ENCODE peak calls at places on chromosomes 4 and X, in ten cellular contexts. F, G, D, Z, A, J, M, C, R and Q are unnamed samples.

GRCh38 chr4:76624271-76624681 is 189.2 kb downstream of the SHROOM3 start:
- DNase-seq in F (no peak), G (no peak), D (no peak), Z (no peak), A (no peak), J (peak; percentile 79), M (no peak), C (no peak), R (peak; percentile 94), Q (peak; percentile 15)

GRCh38 chrX:153416781-153417180 is 5.5 kb downstream of the ZFP92 start:
- DNase-seq in F (no peak), G (no peak), D (no peak), Z (no peak), A (no peak), J (no peak), M (no peak), C (no peak), R (no peak), Q (no peak)

GRCh38 chrX:26138043-26138442 is at the start of gene MAGEB18:
- DNase-seq in F (no peak), G (no peak), D (no peak), Z (no peak), A (no peak), J (no peak), M (no peak), C (no peak), R (no peak), Q (no peak)

GRCh38 chr4:72286185-72286584 is 254.4 kb downstream of the NPFFR2 start:
- DNase-seq in F (no peak), G (no peak), D (peak; percentile 7), Z (no peak), A (no peak), J (no peak), M (no peak), C (no peak), R (peak; percentile 12), Q (no peak)

GRCh38 chr4:2040391-2041233 is 18.5 kb upstream of the NAT8L start:
- DNase-seq in F (peak; percentile 57), G (no peak), D (no peak), Z (no peak), A (no peak), J (no peak), M (peak; percentile 69), C (no peak), R (no peak), Q (no peak)

GRCh38 chr4:99679204-99679603 is 21.6 kb upstream of the C4orf54 start:
- DNase-seq in F (no peak), G (no peak), D (no peak), Z (peak; percentile 34), A (no peak), J (no peak), M (no peak), C (no peak), R (no peak), Q (peak; percentile 12)

GRCh38 chrX:30570505-30570904 is 7.1 kb downstream of the TASL start:
- DNase-seq in F (no peak), G (no peak), D (peak; percentile 44), Z (no peak), A (no peak), J (no peak), M (no peak), C (no peak), R (peak; percentile 26), Q (peak; percentile 8)

GRCh38 chrX:78119521-78120227 is 15.6 kb downstream of the PGK1 start:
- DNase-seq in F (no peak), G (no peak), D (no peak), Z (no peak), A (no peak), J (no peak), M (no peak), C (no peak), R (no peak), Q (no peak)

GRCh38 chrX:16307950-16308349 is 140.7 kb downstream of the MAGEB17 start:
- DNase-seq in F (no peak), G (no peak), D (no peak), Z (no peak), A (no peak), J (no peak), M (no peak), C (no peak), R (no peak), Q (no peak)

GRCh38 chr4:158729716-158730559 is 6.7 kb upstream of the PPID start:
- DNase-seq in F (peak; percentile 72), G (peak; percentile 35), D (peak; percentile 53), Z (peak; percentile 41), A (peak; percentile 25), J (peak; percentile 58), M (peak; percentile 48), C (peak; percentile 72), R (peak; percentile 75), Q (peak; percentile 50)

GRCh38 chrX:97605271-97605670 is 721.6 kb downstream of the RPA4 start:
- DNase-seq in F (no peak), G (no peak), D (no peak), Z (no peak), A (no peak), J (no peak), M (no peak), C (no peak), R (no peak), Q (no peak)

GRCh38 chrX:31580726-31581125 is 508.9 kb upstream of the FTHL17 start:
- DNase-seq in F (no peak), G (no peak), D (no peak), Z (no peak), A (no peak), J (no peak), M (no peak), C (no peak), R (peak; percentile 52), Q (no peak)

GRCh38 chrX:15679246-15679645 is 14.6 kb upstream of the CLTRN start:
- DNase-seq in F (no peak), G (no peak), D (no peak), Z (no peak), A (no peak), J (no peak), M (no peak), C (no peak), R (no peak), Q (no peak)

GRCh38 chr4:177381762-177382310 is 60.4 kb downstream of the AGA start:
- DNase-seq in F (no peak), G (no peak), D (no peak), Z (no peak), A (no peak), J (no peak), M (no peak), C (no peak), R (no peak), Q (no peak)

GRCh38 chr4:177384856-177385396 is 57.3 kb downstream of the AGA start:
- DNase-seq in F (no peak), G (no peak), D (no peak), Z (no peak), A (no peak), J (no peak), M (no peak), C (no peak), R (no peak), Q (no peak)

GRCh38 chr4:177386416-177386815 is 55.8 kb downstream of the AGA start:
- DNase-seq in F (no peak), G (no peak), D (no peak), Z (no peak), A (no peak), J (no peak), M (no peak), C (no peak), R (no peak), Q (no peak)

GRCh38 chr4:177380730-177381287 is 61.4 kb downstream of the AGA start:
- DNase-seq in F (no peak), G (no peak), D (peak; percentile 41), Z (no peak), A (no peak), J (no peak), M (peak; percentile 72), C (no peak), R (no peak), Q (no peak)

GRCh38 chr4:177385576-177386320 is 56.5 kb downstream of the AGA start:
- DNase-seq in F (no peak), G (no peak), D (no peak), Z (no peak), A (no peak), J (no peak), M (no peak), C (no peak), R (peak; percentile 5), Q (no peak)
- TF ChIP-seq CTCF in F (no peak), G (no peak), D (no peak), Z (no peak), A (no peak), J (no peak), M (no peak), C (no peak), R (no peak), Q (no peak)

GRCh38 chr4:94457692-94458106 is 6.0 kb downstream of the PDLIM5 start:
- DNase-seq in F (no peak), G (no peak), D (no peak), Z (no peak), A (no peak), J (no peak), M (no peak), C (no peak), R (no peak), Q (no peak)
- TF ChIP-seq CTCF in F (no peak), G (no peak), D (no peak), Z (no peak), A (no peak), J (no peak), M (no peak), C (no peak), R (no peak), Q (no peak)

GRCh38 chrX:132257116-132257515 is 37.9 kb upstream of the RAP2C start:
- DNase-seq in F (no peak), G (no peak), D (no peak), Z (no peak), A (no peak), J (no peak), M (no peak), C (no peak), R (peak; percentile 58), Q (no peak)

GRCh38 chrX:132263127-132263526 is 43.9 kb upstream of the RAP2C start:
- DNase-seq in F (no peak), G (no peak), D (no peak), Z (no peak), A (no peak), J (no peak), M (no peak), C (no peak), R (no peak), Q (no peak)

GRCh38 chrX:132258509-132258908 is 39.3 kb upstream of the RAP2C start:
- DNase-seq in F (no peak), G (no peak), D (peak; percentile 1), Z (no peak), A (no peak), J (no peak), M (no peak), C (no peak), R (no peak), Q (no peak)
- TF ChIP-seq CTCF in F (no peak), G (no peak), D (no peak), Z (no peak), A (no peak), J (no peak), M (no peak), C (no peak), R (no peak), Q (no peak)

DNA sequence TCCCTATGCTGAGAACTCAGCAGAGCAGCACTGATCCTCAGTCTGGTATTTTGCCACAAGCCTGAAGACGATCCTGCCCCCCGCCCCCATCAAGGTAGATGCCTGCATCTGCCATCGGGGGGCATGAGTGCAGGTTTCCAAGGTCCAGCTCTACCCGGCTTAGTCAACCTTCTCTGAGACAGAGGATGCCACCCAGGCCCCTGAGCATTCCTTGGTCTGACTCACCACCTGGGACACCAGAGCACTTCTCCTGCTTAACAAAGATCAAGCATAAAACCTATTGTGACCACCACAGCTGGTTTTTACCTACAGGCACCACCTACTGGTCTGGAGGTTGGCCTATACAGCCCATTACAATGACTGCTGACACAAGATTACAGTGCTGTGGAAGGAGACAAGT is 1168.1 kb downstream of the PCDH19 start:
- DNase-seq in F (no peak), G (no peak), D (no peak), Z (no peak), A (no peak), J (no peak), M (peak; percentile 48), C (no peak), R (no peak), Q (no peak)
- TF ChIP-seq CTCF in F (no peak), G (no peak), D (no peak), Z (no peak), A (no peak), J (no peak), M (peak; percentile 37), C (no peak), R (no peak), Q (no peak)